ENCODE peak calls at places on chromosomes 12 and 14, in ten cellular contexts. M is MV-4-11; D is activated CD4-positive, alpha-beta T cell treated with anti-CD3 and anti-CD28 coated beads for 4 hours; H is stimulated activated CD4-positive, alpha-beta T cell treated with anti-CD3 and anti-CD28 coated beads, Interleukin-1b, Interleukin-23, amount 100 ng/mL, for 4 hours; G is NCI-H2171; W is HEK293T; A is HS-5; Q is activated T-helper 1 cell treated with Interleukin-2 at 50 U/mL for 16 hours; T is colonic mucosa; P is GM12865. B is an unnamed sample.

GRCh38 chr14:100398044-100398443 is 74.9 kb downstream of the SLC25A47 start:
- DNase-seq in A (no peak), D (no peak), G (peak; percentile 24), T (peak; percentile 67), H (no peak), M (no peak), P (no peak), Q (no peak), W (no peak), B (no peak)

GRCh38 chr12:3222935-3223334 is 145.8 kb downstream of the TSPAN9 start:
- DNase-seq in A (no peak), D (no peak), G (no peak), Q (no peak), M (no peak), W (no peak), H (no peak), P (no peak), T (no peak), B (no peak)

GRCh38 chr12:117118838-117119591 is 19.8 kb upstream of the TESC start:
- DNase-seq in A (no peak), G (peak; percentile 30), W (no peak), H (no peak), T (no peak), D (no peak), Q (no peak), M (no peak), P (no peak), B (no peak)

GRCh38 chr14:75911883-75912282 is 69.9 kb downstream of the TGFB3 start:
- DNase-seq in Q (no peak), A (no peak), H (no peak), T (peak; percentile 41), M (no peak), G (no peak), W (no peak), D (no peak), P (no peak), B (no peak)

GRCh38 chr14:37051153-37051552 is 121.3 kb downstream of the SLC25A21 start:
- DNase-seq in D (no peak), M (no peak), G (no peak), H (no peak), W (no peak), P (no peak), Q (no peak), A (no peak), T (no peak), B (no peak)

GRCh38 chr14:51680031-51680430 is 28.3 kb downstream of the FRMD6 start:
- DNase-seq in G (no peak), T (no peak), P (no peak), H (no peak), M (no peak), D (no peak), A (no peak), Q (no peak), W (peak; percentile 11), B (no peak)

GRCh38 chr12:6230321-6231110 is 30.3 kb downstream of the CD9 start:
- DNase-seq in D (peak; percentile 54), A (no peak), H (peak; percentile 26), G (no peak), T (peak; percentile 68), M (peak; percentile 93), Q (peak; percentile 41), W (no peak), P (peak; percentile 82), B (peak; percentile 55)

GRCh38 chr14:69246331-69246730 is 13.6 kb upstream of the GALNT16 start:
- DNase-seq in Q (no peak), G (peak; percentile 93), T (no peak), M (no peak), W (no peak), D (no peak), A (no peak), P (no peak), H (no peak), B (no peak)

GRCh38 chr12:76345569-76345968 is 2.6 kb downstream of the BBS10 start:
- DNase-seq in W (no peak), D (no peak), P (no peak), A (no peak), Q (no peak), M (no peak), H (no peak), G (no peak), T (no peak), B (no peak)

GRCh38 chr12:43723134-43723533 is 35.5 kb downstream of the PUS7L start:
- DNase-seq in G (no peak), A (no peak), T (no peak), D (no peak), H (no peak), W (no peak), P (no peak), Q (no peak), M (no peak), B (no peak)

B was measured in T-helper 22 cell.